ENCODE peak calls at places on chromosomes 5 and 9, in nine cellular contexts. One of them, this sample, is unnamed.
A peak's percentile ranks its signal among the peaks of the same experiment; 100 is the strongest.

GRCh38 chr5:128303593-128303992 is 220.0 kb downstream of the SLC12A2 start:
- DNase-seq in K562: no peak
- DNase-seq in GM23248: no peak
- DNase-seq in astrocyte: no peak
- DNase-seq in H9: no peak
- DNase-seq in colonic mucosa: no peak
- DNase-seq in mammary epithelial cell: peak; percentile 40
- DNase-seq in HCT116: no peak
- DNase-seq in fibroblast of lung: no peak
- DNase-seq in this sample: no peak

GRCh38 chr5:74934949-74935751 is 69.0 kb upstream of the FAM169A start:
- DNase-seq in K562: no peak
- DNase-seq in GM23248: peak; percentile 66
- DNase-seq in astrocyte: peak; percentile 39
- DNase-seq in H9: no peak
- DNase-seq in colonic mucosa: no peak
- DNase-seq in mammary epithelial cell: peak; percentile 59
- DNase-seq in HCT116: peak; percentile 38
- DNase-seq in fibroblast of lung: peak; percentile 52
- DNase-seq in this sample: peak; percentile 58

GRCh38 chr9:14396171-14396570 is 82.2 kb upstream of the NFIB start:
- DNase-seq in K562: no peak
- DNase-seq in GM23248: no peak
- DNase-seq in astrocyte: no peak
- DNase-seq in H9: no peak
- DNase-seq in colonic mucosa: no peak
- DNase-seq in mammary epithelial cell: no peak
- DNase-seq in HCT116: no peak
- DNase-seq in fibroblast of lung: no peak
- DNase-seq in this sample: no peak

GRCh38 chr5:107669543-107670027 is 1.2 kb downstream of the EFNA5 start:
- DNase-seq in K562: no peak
- DNase-seq in GM23248: peak; percentile 36
- DNase-seq in astrocyte: peak; percentile 29
- DNase-seq in H9: peak; percentile 55
- DNase-seq in colonic mucosa: peak; percentile 48
- DNase-seq in mammary epithelial cell: peak; percentile 55
- DNase-seq in HCT116: no peak
- DNase-seq in fibroblast of lung: peak; percentile 45
- DNase-seq in this sample: peak; percentile 66

GRCh38 chr5:175444060-175444904 is at the start of gene DRD1:
- DNase-seq in K562: peak; percentile 59
- DNase-seq in GM23248: peak; percentile 59
- DNase-seq in astrocyte: peak; percentile 33
- DNase-seq in H9: peak; percentile 82
- DNase-seq in colonic mucosa: peak; percentile 42
- DNase-seq in mammary epithelial cell: peak; percentile 25
- DNase-seq in HCT116: no peak
- DNase-seq in fibroblast of lung: peak; percentile 46
- DNase-seq in this sample: peak; percentile 39

GRCh38 chr9:136324501-136325300 is 2.6 kb upstream of the GPSM1 start:
- DNase-seq in K562: peak; percentile 38
- DNase-seq in GM23248: no peak
- DNase-seq in astrocyte: no peak
- DNase-seq in H9: no peak
- DNase-seq in colonic mucosa: no peak
- DNase-seq in mammary epithelial cell: no peak
- DNase-seq in HCT116: no peak
- DNase-seq in fibroblast of lung: no peak
- DNase-seq in this sample: no peak

GRCh38 chr5:137199966-137200365 is 299.2 kb downstream of the SPOCK1 start:
- DNase-seq in K562: no peak
- DNase-seq in GM23248: peak; percentile 83
- DNase-seq in astrocyte: peak; percentile 78
- DNase-seq in H9: no peak
- DNase-seq in colonic mucosa: no peak
- DNase-seq in mammary epithelial cell: peak; percentile 28
- DNase-seq in HCT116: no peak
- DNase-seq in fibroblast of lung: no peak
- DNase-seq in this sample: peak; percentile 66

GRCh38 chr9:35105571-35106342 is 2.8 kb upstream of the STOML2 start:
- DNase-seq in K562: no peak
- DNase-seq in GM23248: no peak
- DNase-seq in astrocyte: no peak
- DNase-seq in H9: no peak
- DNase-seq in colonic mucosa: no peak
- DNase-seq in mammary epithelial cell: no peak
- DNase-seq in HCT116: no peak
- DNase-seq in fibroblast of lung: no peak
- DNase-seq in this sample: no peak

GRCh38 chr5:60685028-60685427 is 14.9 kb downstream of the DEPDC1B start:
- DNase-seq in K562: no peak
- DNase-seq in GM23248: no peak
- DNase-seq in astrocyte: no peak
- DNase-seq in H9: no peak
- DNase-seq in colonic mucosa: no peak
- DNase-seq in mammary epithelial cell: no peak
- DNase-seq in HCT116: no peak
- DNase-seq in fibroblast of lung: no peak
- DNase-seq in this sample: no peak

GRCh38 chr5:95876782-95877181 is 54.3 kb upstream of the GLRX start:
- DNase-seq in K562: no peak
- DNase-seq in GM23248: no peak
- DNase-seq in astrocyte: no peak
- DNase-seq in H9: no peak
- DNase-seq in colonic mucosa: no peak
- DNase-seq in mammary epithelial cell: no peak
- DNase-seq in HCT116: no peak
- DNase-seq in fibroblast of lung: no peak
- DNase-seq in this sample: no peak

GRCh38 chr5:30040483-30041116 is 1152.9 kb upstream of the CDH6 start:
- DNase-seq in K562: peak; percentile 30
- DNase-seq in GM23248: peak; percentile 52
- DNase-seq in astrocyte: peak; percentile 26
- DNase-seq in H9: peak; percentile 68
- DNase-seq in colonic mucosa: peak; percentile 20
- DNase-seq in mammary epithelial cell: no peak
- DNase-seq in HCT116: peak; percentile 15
- DNase-seq in fibroblast of lung: peak; percentile 33
- DNase-seq in this sample: peak; percentile 60

GRCh38 chr5:30041291-30041690 is 1152.2 kb upstream of the CDH6 start:
- DNase-seq in K562: no peak
- DNase-seq in GM23248: no peak
- DNase-seq in astrocyte: no peak
- DNase-seq in H9: no peak
- DNase-seq in colonic mucosa: no peak
- DNase-seq in mammary epithelial cell: no peak
- DNase-seq in HCT116: no peak
- DNase-seq in fibroblast of lung: no peak
- DNase-seq in this sample: no peak

GRCh38 chr5:30042677-30043076 is 1150.8 kb upstream of the CDH6 start:
- DNase-seq in K562: no peak
- DNase-seq in GM23248: no peak
- DNase-seq in astrocyte: no peak
- DNase-seq in H9: no peak
- DNase-seq in colonic mucosa: no peak
- DNase-seq in mammary epithelial cell: no peak
- DNase-seq in HCT116: no peak
- DNase-seq in fibroblast of lung: no peak
- DNase-seq in this sample: no peak

GRCh38 chr5:30039379-30039778 is 1154.1 kb upstream of the CDH6 start:
- DNase-seq in K562: no peak
- DNase-seq in GM23248: no peak
- DNase-seq in astrocyte: no peak
- DNase-seq in H9: no peak
- DNase-seq in colonic mucosa: no peak
- DNase-seq in mammary epithelial cell: no peak
- DNase-seq in HCT116: no peak
- DNase-seq in fibroblast of lung: no peak
- DNase-seq in this sample: no peak

DNA sequence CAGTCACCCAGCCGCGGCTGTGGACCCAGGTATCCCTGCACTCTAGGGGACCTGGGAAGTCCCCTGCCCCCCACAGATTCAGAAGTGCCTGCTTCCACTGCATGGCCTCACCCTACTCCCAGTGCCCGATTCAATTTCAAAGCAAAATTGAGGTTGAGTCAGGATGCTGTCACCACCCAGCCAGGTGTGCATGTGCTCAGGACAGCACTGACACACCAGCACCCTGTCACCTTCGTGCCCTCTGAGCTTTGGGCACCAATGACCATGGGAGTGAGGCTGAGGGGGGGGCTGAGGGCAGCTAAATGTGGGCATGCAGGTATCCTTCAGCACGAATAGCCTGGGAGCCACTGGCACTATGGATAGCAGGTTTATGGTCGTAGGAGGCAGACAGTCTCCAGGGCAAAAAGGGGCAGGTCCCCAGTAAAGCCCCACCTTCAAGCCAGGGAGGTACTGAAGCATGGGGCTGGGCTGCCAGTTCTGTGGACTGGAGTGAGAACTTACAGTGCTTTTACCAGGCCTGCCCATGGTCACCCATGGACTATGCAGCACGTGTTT is 1151.6 kb upstream of the CDH6 start:
- DNase-seq in K562: no peak
- DNase-seq in GM23248: no peak
- DNase-seq in astrocyte: no peak
- DNase-seq in H9: no peak
- DNase-seq in colonic mucosa: no peak
- DNase-seq in mammary epithelial cell: no peak
- DNase-seq in HCT116: no peak
- DNase-seq in fibroblast of lung: no peak
- DNase-seq in this sample: no peak
- H3K9ac ChIP-seq in K562: no peak overlapping the region
- H3K9ac ChIP-seq in GM23248: no peak overlapping the region
- H3K9ac ChIP-seq in astrocyte: no peak overlapping the region
- H3K9ac ChIP-seq in H9: no peak overlapping the region
- H3K9ac ChIP-seq in colonic mucosa: no peak overlapping the region
- H3K9ac ChIP-seq in mammary epithelial cell: no peak overlapping the region
- H3K9ac ChIP-seq in HCT116: no peak overlapping the region
- H3K9ac ChIP-seq in fibroblast of lung: no peak overlapping the region
- H3K9ac ChIP-seq in this sample: no peak overlapping the region

DNA sequence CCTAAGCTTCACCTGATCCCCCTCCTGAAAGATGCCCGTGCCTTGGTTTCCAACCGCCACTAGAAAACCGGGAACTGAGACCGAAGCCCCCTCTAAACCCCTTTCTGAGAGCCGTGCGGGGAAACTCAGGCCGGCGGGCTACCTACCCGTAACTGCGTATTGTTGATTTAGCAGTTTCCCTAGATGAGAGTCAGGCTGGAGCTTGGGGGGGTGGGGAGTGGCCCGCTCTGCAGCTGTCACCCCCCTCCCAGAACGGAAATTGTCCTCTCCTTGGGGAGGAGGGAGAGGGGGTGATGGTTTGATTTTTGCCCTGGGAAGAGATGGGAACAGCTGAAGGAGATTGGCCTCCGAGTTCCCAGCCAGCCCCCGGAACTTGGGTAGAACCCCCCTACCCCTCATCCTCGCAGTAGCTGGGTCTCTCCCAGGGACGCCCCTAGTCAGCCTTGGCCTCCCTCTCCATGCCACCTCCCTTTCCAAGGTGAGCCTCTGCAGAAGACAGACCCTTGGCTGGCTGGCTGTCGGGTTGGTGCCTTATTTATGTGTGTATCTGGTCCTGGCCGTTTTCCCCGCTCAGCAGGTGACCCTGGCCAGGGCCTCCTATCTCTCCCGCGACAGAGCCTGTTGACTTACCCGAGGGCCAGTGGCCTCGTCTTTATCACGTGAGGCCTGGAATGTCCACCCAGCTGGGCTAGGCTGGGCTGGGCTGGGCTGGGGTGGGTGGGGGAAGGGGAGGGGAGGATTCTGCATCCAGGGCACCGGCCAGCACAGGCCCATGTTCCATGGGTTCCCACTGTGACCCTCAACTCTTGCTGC is 2.7 kb downstream of the CXXC5 start:
- DNase-seq in K562: peak; percentile 87
- DNase-seq in GM23248: peak; percentile 62
- DNase-seq in astrocyte: no peak
- DNase-seq in H9: peak; percentile 83
- DNase-seq in colonic mucosa: peak; percentile 74
- DNase-seq in mammary epithelial cell: no peak
- DNase-seq in HCT116: no peak
- DNase-seq in fibroblast of lung: no peak
- DNase-seq in this sample: peak; percentile 76
- H3K9ac ChIP-seq in K562: peak overlapping the region; percentile 94
- H3K9ac ChIP-seq in GM23248: peak overlapping the region; percentile 90
- H3K9ac ChIP-seq in astrocyte: peak overlapping the region; percentile 88
- H3K9ac ChIP-seq in H9: peak overlapping the region; percentile 36
- H3K9ac ChIP-seq in colonic mucosa: peak overlapping the region; percentile 85
- H3K9ac ChIP-seq in mammary epithelial cell: no peak overlapping the region
- H3K9ac ChIP-seq in HCT116: peak overlapping the region; percentile 40
- H3K9ac ChIP-seq in fibroblast of lung: peak overlapping the region; percentile 34
- H3K9ac ChIP-seq in this sample: peak overlapping the region; percentile 95

DNA sequence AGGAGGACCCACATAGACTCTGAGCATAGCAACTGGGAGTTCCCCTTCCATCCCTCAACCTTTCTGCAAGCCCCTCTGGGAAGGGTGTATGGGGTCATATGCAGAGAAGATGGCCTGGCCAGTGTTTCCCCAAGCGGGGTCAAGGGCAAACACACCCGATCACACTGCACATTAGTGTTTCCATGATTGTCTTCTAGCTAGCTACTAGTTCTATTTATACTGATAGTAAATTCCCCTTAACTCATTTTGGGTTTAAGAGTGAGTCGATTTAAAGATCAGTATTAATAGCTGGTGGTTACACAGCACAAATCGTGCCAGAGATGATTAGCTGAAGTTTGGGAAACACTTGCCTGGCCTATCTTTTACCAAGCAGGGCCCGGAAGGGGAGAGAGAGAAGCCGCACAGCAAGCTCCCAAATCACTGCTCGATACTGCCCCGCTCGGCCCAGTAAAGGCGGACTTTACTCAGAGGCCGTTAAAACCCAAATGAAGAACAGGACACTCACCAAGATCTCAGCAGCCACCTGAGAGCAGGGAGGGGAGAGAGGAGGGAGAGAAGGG is 29.4 kb upstream of the TNIP1 start:
- DNase-seq in K562: no peak
- DNase-seq in GM23248: no peak
- DNase-seq in astrocyte: no peak
- DNase-seq in H9: no peak
- DNase-seq in colonic mucosa: no peak
- DNase-seq in mammary epithelial cell: no peak
- DNase-seq in HCT116: no peak
- DNase-seq in fibroblast of lung: no peak
- DNase-seq in this sample: no peak
- H3K9ac ChIP-seq in K562: peak overlapping the region; percentile 37
- H3K9ac ChIP-seq in GM23248: no peak overlapping the region
- H3K9ac ChIP-seq in astrocyte: no peak overlapping the region
- H3K9ac ChIP-seq in H9: no peak overlapping the region
- H3K9ac ChIP-seq in colonic mucosa: no peak overlapping the region
- H3K9ac ChIP-seq in mammary epithelial cell: no peak overlapping the region
- H3K9ac ChIP-seq in HCT116: no peak overlapping the region
- H3K9ac ChIP-seq in fibroblast of lung: no peak overlapping the region
- H3K9ac ChIP-seq in this sample: no peak overlapping the region

GRCh38 chr5:71762826-71763225 is 43.8 kb downstream of the CARTPT start:
- DNase-seq in K562: no peak
- DNase-seq in GM23248: no peak
- DNase-seq in astrocyte: no peak
- DNase-seq in H9: no peak
- DNase-seq in colonic mucosa: no peak
- DNase-seq in mammary epithelial cell: no peak
- DNase-seq in HCT116: no peak
- DNase-seq in fibroblast of lung: no peak
- DNase-seq in this sample: no peak

GRCh38 chr5:71752441-71753190 is 33.5 kb downstream of the CARTPT start:
- DNase-seq in K562: no peak
- DNase-seq in GM23248: no peak
- DNase-seq in astrocyte: no peak
- DNase-seq in H9: no peak
- DNase-seq in colonic mucosa: no peak
- DNase-seq in mammary epithelial cell: no peak
- DNase-seq in HCT116: no peak
- DNase-seq in fibroblast of lung: no peak
- DNase-seq in this sample: no peak

GRCh38 chr5:71757590-71758543 is 38.8 kb downstream of the CARTPT start:
- DNase-seq in K562: peak; percentile 45
- DNase-seq in GM23248: peak; percentile 83
- DNase-seq in astrocyte: peak; percentile 53
- DNase-seq in H9: peak; percentile 71
- DNase-seq in colonic mucosa: peak; percentile 55
- DNase-seq in mammary epithelial cell: peak; percentile 54
- DNase-seq in HCT116: peak; percentile 61
- DNase-seq in fibroblast of lung: peak; percentile 81
- DNase-seq in this sample: peak; percentile 78
- H3K9ac ChIP-seq in K562: no peak overlapping the region
- H3K9ac ChIP-seq in GM23248: peak overlapping the region; percentile 47
- H3K9ac ChIP-seq in astrocyte: peak overlapping the region; percentile 19
- H3K9ac ChIP-seq in H9: no peak overlapping the region
- H3K9ac ChIP-seq in colonic mucosa: peak overlapping the region; percentile 43
- H3K9ac ChIP-seq in mammary epithelial cell: no peak overlapping the region
- H3K9ac ChIP-seq in HCT116: no peak overlapping the region
- H3K9ac ChIP-seq in fibroblast of lung: no peak overlapping the region
- H3K9ac ChIP-seq in this sample: peak overlapping the region; percentile 60

This sample was measured in adipocyte.